ENCODE peak calls at places on chromosome 9, in ten cellular contexts. O, T, D, U, Z, R, N, B, F and G are unnamed samples.

GRCh38 chr9:107569171-107569570 is 79.6 kb upstream of the KLF4 start:
- DNase-seq in R (peak), T (no peak), B (no peak), N (no peak), Z (no peak), D (no peak), F (no peak), O (no peak), U (no peak), G (no peak)

GRCh38 chr9:78239506-78239905 is 3.6 kb downstream of the CEP78 start:
- DNase-seq in D (peak), T (no peak), O (no peak), B (no peak), R (peak), N (no peak), Z (no peak), F (no peak), U (peak), G (no peak)

GRCh38 chr9:73880101-73880500 is 617.0 kb upstream of the RORB start:
- DNase-seq in N (no peak), U (no peak), B (no peak), Z (no peak), R (no peak), F (no peak), T (no peak), D (no peak), O (no peak), G (no peak)

GRCh38 chr9:130825051-130825651 is 9.9 kb upstream of the ABL1 start:
- DNase-seq in T (no peak), U (no peak), F (peak), Z (no peak), N (no peak), R (no peak), B (no peak), D (no peak), O (no peak), G (no peak)

GRCh38 chr9:117644607-117645244 is 59.5 kb upstream of the TLR4 start:
- DNase-seq in F (peak), T (peak), U (peak), B (peak), O (peak), Z (peak), D (peak), R (peak), N (peak), G (peak)

GRCh38 chr9:131001990-131002389 is 7.0 kb upstream of the LAMC3 start:
- DNase-seq in B (no peak), N (no peak), Z (no peak), F (no peak), U (no peak), T (no peak), R (no peak), O (no peak), D (no peak), G (no peak)

GRCh38 chr9:127793093-127793708 is 7.4 kb downstream of the CDK9 start:
- DNase-seq in Z (peak), O (no peak), B (no peak), N (no peak), U (no peak), D (peak), F (no peak), T (no peak), R (no peak), G (no peak)

GRCh38 chr9:14779566-14780022 is 57.1 kb upstream of the CER1 start:
- DNase-seq in F (no peak), N (no peak), O (no peak), T (no peak), B (no peak), D (no peak), Z (no peak), R (no peak), U (no peak), G (no peak)

GRCh38 chr9:22119537-22120167 is 110.5 kb upstream of the CDKN2B start:
- DNase-seq in R (no peak), Z (no peak), B (no peak), D (no peak), N (no peak), U (no peak), O (no peak), F (no peak), T (no peak), G (peak)

GRCh38 chr9:75932026-75932425 is 41.6 kb downstream of the PCSK5 start:
- DNase-seq in Z (no peak), U (no peak), R (no peak), F (no peak), O (no peak), D (no peak), N (no peak), B (no peak), T (no peak), G (no peak)

GRCh38 chr9:28073278-28073677 is 500.0 kb upstream of the C9orf72 start:
- DNase-seq in T (peak), R (no peak), U (peak), Z (no peak), D (peak), B (peak), F (no peak), O (no peak), N (no peak), G (peak)

GRCh38 chr9:117826837-117827236 is 122.6 kb downstream of the TLR4 start:
- DNase-seq in O (no peak), R (no peak), Z (no peak), B (no peak), F (no peak), N (no peak), T (no peak), D (no peak), U (no peak), G (no peak)

GRCh38 chr9:133979124-133979920 is 12.8 kb downstream of the VAV2 start:
- DNase-seq in R (no peak), F (no peak), Z (peak), D (no peak), U (no peak), T (no peak), O (no peak), B (no peak), N (no peak), G (no peak)

GRCh38 chr9:38181216-38181615 is 112.2 kb upstream of the SHB start:
- DNase-seq in U (no peak), N (no peak), O (no peak), F (no peak), Z (no peak), T (no peak), R (no peak), D (no peak), B (no peak), G (no peak)

GRCh38 chr9:134287591-134288518 is 38.4 kb upstream of the RXRA start:
- DNase-seq in B (no peak), Z (no peak), D (no peak), T (no peak), F (no peak), N (no peak), R (no peak), U (no peak), O (no peak), G (no peak)

GRCh38 chr9:114318416-114318815 is 4.5 kb upstream of the ORM1 start:
- DNase-seq in B (no peak), N (peak), D (peak), R (no peak), O (no peak), U (no peak), T (no peak), Z (peak), F (peak), G (no peak)

GRCh38 chr9:108186996-108187395 is 668.8 kb downstream of the ACTL7B start:
- DNase-seq in Z (peak), O (no peak), U (no peak), B (no peak), F (no peak), R (peak), D (no peak), N (no peak), T (no peak), G (no peak)

GRCh38 chr9:136339173-136339957 is 12.0 kb downstream of the GPSM1 start:
- DNase-seq in O (peak), R (peak), Z (no peak), D (peak), N (no peak), B (peak), U (peak), F (no peak), T (peak), G (peak)

GRCh38 chr9:85268024-85268610 is 473.6 kb downstream of the AGTPBP1 start:
- DNase-seq in U (no peak), F (no peak), T (no peak), R (no peak), D (no peak), B (no peak), Z (no peak), O (no peak), N (no peak), G (no peak)

GRCh38 chr9:37395229-37395628 is 27.3 kb upstream of the GRHPR start:
- DNase-seq in U (no peak), F (no peak), R (no peak), B (no peak), Z (no peak), D (peak), O (no peak), T (no peak), N (no peak), G (no peak)

GRCh38 chr9:22105005-22105722 is 96.1 kb upstream of the CDKN2B start:
- DNase-seq in Z (no peak), N (no peak), U (no peak), F (no peak), B (no peak), D (no peak), R (no peak), T (no peak), O (no peak), G (no peak)

GRCh38 chr9:137697832-137698231 is 79.0 kb downstream of the EHMT1 start:
- DNase-seq in B (no peak), T (no peak), D (no peak), F (no peak), R (no peak), U (no peak), O (no peak), Z (no peak), N (no peak), G (no peak)

GRCh38 chr9:137694962-137695875 is 76.4 kb downstream of the EHMT1 start:
- DNase-seq in R (peak), D (peak), O (no peak), F (no peak), U (peak), N (no peak), B (peak), Z (no peak), T (no peak), G (peak)

GRCh38 chr9:132018957-132019405 is 60.7 kb downstream of the MED27 start:
- DNase-seq in O (no peak), T (no peak), B (no peak), D (peak), Z (no peak), R (no peak), F (no peak), N (no peak), U (no peak), G (no peak)

GRCh38 chr9:76580188-76580587 is 121.2 kb downstream of the GCNT1 start:
- DNase-seq in F (no peak), O (no peak), B (peak), R (no peak), N (no peak), U (no peak), T (no peak), D (no peak), Z (no peak), G (no peak)

GRCh38 chr9:93257808-93258331 is 73.9 kb downstream of the WNK2 start:
- DNase-seq in U (no peak), R (no peak), T (no peak), D (no peak), N (no peak), Z (peak), O (no peak), B (no peak), F (peak), G (no peak)

GRCh38 chr9:3856592-3856991 is 330.8 kb upstream of the RFX3 start:
- DNase-seq in D (no peak), U (no peak), F (no peak), Z (no peak), N (no peak), O (no peak), R (no peak), T (no peak), B (peak), G (no peak)

DNA sequence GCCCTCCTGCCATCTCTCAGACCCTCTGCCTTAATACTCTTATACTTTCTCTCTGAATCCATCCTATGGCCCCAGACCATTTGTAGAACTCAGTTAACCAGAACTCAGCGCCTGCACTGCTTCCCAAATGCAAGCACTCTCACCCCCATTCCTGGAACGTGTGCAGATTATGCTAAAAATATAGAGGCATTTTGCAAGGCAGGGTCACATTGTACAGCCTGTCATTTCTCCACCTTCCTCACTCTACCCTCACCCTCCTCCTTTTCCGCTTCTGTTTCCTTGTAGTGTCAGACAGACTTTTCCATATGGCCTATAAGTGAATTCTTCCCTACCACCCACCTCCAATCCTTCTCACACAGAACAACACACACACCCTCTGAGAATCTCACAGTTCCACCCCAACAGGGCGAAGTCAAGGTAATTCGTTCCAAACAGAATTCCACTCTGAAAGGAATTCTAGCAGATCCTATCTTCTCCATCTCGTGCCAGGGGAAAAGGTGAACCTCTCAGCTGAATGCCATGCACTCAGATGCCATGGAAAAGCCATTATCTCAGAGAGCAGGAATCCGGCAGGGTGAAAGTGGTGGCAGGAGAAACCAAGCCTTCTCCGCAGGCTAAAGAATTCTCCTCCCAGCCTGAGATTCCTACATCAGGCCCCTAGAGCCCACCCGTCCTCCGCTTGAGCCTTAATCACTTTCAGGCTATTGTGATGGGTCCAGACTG is 25.3 kb downstream of the GGTA1 start:
- DNase-seq in U (no peak), F (no peak), Z (no peak), D (no peak), B (no peak), R (no peak), N (no peak), T (no peak), O (no peak), G (no peak)
- TF ChIP-seq POLR2A in U (no peak), F (no peak), Z (no peak), D (no peak), B (no peak), R (no peak), N (no peak), T (no peak), O (no peak), G (no peak)

DNA sequence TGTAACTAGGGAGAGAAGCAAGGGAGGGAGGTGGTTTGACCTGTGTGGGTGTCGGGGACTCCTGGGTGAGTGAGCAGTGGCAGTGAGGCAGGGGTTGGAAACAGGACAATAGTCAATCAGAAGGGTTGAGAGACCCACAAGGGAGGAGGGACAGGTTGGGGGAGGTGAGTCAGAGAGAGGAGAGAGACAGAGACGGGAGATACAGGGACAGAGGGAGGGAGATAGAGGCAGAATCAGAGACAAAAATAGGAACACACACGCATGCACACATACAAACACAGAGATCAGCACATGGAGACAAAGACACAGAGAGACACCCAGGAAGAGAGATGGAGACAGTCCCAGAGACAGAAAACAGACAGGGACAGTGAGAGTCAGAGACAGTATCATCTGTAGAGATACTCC is 39.3 kb upstream of the PTGS1 start:
- DNase-seq in F (no peak), U (no peak), D (no peak), N (no peak), T (no peak), O (no peak), R (no peak), Z (no peak), B (no peak), G (peak)
- TF ChIP-seq POLR2A in F (no peak), U (no peak), D (no peak), N (no peak), T (no peak), O (no peak), R (no peak), Z (no peak), B (no peak), G (no peak)

DNA sequence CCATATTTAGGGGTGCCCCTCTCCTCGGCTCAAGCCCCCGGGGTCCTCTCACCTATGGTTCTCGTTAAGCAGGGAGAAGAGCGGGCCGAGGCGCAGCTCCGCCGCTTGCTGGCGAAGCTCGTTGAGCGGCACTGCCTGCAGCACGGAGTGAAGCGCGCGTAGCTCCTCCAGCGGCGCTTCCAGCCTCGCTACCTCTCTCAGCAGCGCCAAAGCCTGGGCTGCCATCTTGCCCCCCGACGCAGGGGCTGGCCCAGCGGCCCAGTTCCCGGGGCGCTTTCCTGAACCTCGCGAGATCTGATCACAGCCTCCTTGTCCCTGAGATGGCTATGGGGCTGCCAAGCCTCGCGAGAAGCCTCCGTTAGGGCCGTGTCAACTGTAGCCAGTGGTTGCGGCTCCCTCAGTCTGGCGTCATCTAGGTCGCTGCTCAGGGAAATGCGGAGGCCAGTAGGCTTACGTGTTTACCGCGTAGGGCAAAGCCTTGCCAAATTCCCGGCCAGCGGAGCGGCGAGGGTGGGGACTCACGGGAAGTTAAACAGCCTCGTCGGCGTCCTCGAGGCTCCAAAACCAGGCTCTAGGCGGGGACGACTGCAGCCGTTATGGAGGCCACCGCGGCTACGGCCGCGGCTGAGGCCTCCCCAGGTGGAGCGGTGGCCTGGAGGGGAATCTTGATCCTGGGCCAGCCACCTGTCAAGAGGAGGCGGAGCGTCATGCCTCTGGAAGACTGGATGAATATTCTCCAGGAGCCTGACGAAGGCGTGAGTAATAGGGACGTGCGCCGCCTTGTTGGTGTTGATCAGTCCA is at the start of gene PSMD5:
- DNase-seq in U (peak), F (peak), N (peak), D (peak), B (peak), R (peak), O (peak), T (peak), Z (peak), G (peak)
- TF ChIP-seq POLR2A in U (peak), F (peak), N (peak), D (peak), B (peak), R (peak), O (peak), T (peak), Z (peak), G (peak)

DNA sequence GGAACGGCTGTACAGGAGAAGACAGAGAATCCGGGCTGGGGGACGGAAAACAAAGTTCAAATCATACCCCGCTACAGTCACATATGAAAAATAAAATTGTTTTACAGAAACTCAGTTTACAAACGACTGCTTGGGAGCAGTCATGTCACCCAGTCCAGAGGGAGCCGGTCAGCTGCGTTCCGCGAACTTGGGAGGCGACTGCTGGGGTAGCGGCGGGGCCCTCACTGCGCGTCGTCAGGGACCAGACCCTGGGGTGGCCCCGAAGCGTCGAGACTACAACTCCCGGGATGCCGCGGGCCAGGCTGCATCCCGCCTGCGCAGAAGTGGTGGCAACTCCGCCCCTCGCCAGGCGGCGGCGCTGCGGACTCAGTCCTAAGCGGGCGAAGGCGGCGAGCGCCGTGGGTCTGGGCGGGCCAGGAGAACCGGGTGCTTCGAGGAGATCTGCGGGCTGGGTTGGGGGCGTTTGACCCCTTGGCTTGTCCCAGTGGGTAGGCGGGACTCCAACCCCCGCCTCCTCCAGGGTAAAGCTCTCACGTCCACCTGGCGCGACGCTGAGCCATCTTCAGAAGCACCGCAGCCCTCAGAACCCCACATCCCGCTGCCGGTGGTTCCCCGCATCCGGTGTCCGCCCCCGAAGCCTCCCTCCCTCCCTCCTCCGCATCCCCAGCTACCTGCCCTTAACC is 4.0 kb downstream of the SIT1 start:
- DNase-seq in B (peak), U (peak), T (peak), N (peak), R (peak), D (peak), O (peak), F (peak), Z (peak), G (peak)
- TF ChIP-seq POLR2A in B (peak), U (peak), T (peak), N (peak), R (peak), D (peak), O (peak), F (peak), Z (peak), G (peak)